ENCODE peak calls at places on chromosome 3, in eight cellular contexts. D is hippocampal formation, U is HEK293T, B is HFFc6, N is endothelial cell, R is progenitor cell of endocrine pancreas, S is AG09309, J is WERI-Rb-1. X is an unnamed sample.

GRCh38 chr3:126129408-126129891 is 45.5 kb upstream of the SLC41A3 start:
- DNase-seq in R (no peak), J (peak; percentile 5), N (no peak), D (no peak), B (peak; percentile 38), U (no peak), S (no peak), X (no peak)

GRCh38 chr3:161038725-161039124 is 66.4 kb downstream of the B3GALNT1 start:
- DNase-seq in N (no peak), R (no peak), B (no peak), D (no peak), S (no peak), U (no peak), J (no peak), X (no peak)

GRCh38 chr3:13022348-13023250 is 50.6 kb downstream of the IQSEC1 start:
- DNase-seq in N (no peak), R (no peak), J (peak; percentile 93), S (peak; percentile 23), B (peak; percentile 55), D (peak; percentile 27), U (no peak), X (no peak)

GRCh38 chr3:45966969-45967640 is 23.8 kb downstream of the CXCR6 start:
- DNase-seq in J (no peak), R (no peak), S (no peak), U (no peak), B (no peak), D (peak; percentile 65), N (no peak), X (no peak)

GRCh38 chr3:196966526-196967401 is 1.9 kb downstream of the PIGZ start:
- DNase-seq in D (no peak), R (no peak), J (no peak), B (no peak), S (no peak), N (no peak), U (no peak), X (no peak)

GRCh38 chr3:171548918-171549317 is 88.7 kb upstream of the TNIK start:
- DNase-seq in D (no peak), U (no peak), B (no peak), R (no peak), N (no peak), S (no peak), J (no peak), X (no peak)

GRCh38 chr3:34988296-34988695 is 651.0 kb upstream of the ARPP21 start:
- DNase-seq in R (no peak), D (no peak), U (no peak), S (no peak), B (no peak), N (no peak), J (no peak), X (no peak)

GRCh38 chr3:31448035-31448881 is 84.5 kb upstream of the STT3B start:
- DNase-seq in U (peak; percentile 22), J (peak; percentile 48), D (no peak), B (no peak), S (no peak), R (no peak), N (peak; percentile 14), X (peak; percentile 20)

GRCh38 chr3:71208273-71209095 is 375.0 kb downstream of the FOXP1 start:
- DNase-seq in J (no peak), B (no peak), U (no peak), N (no peak), D (no peak), R (peak; percentile 23), S (no peak), X (no peak)

GRCh38 chr3:11077466-11077865 is 76.8 kb upstream of the HRH1 start:
- DNase-seq in B (peak; percentile 41), N (no peak), R (no peak), S (peak; percentile 76), D (no peak), J (no peak), U (no peak), X (no peak)

GRCh38 chr3:56801151-56801596 is 575 bp downstream of the ARHGEF3 start:
- DNase-seq in R (no peak), J (no peak), D (no peak), U (no peak), S (no peak), B (no peak), N (peak; percentile 4), X (no peak)

GRCh38 chr3:192915306-192915705 is 2.4 kb downstream of the MB21D2 start:
- DNase-seq in U (peak; percentile 19), J (peak; percentile 45), R (no peak), B (peak; percentile 66), S (peak; percentile 38), N (peak; percentile 10), D (peak; percentile 16), X (no peak)

GRCh38 chr3:186757686-186758220 is 25.6 kb upstream of the EIF4A2 start:
- DNase-seq in D (no peak), N (no peak), U (no peak), S (no peak), B (no peak), R (no peak), J (peak; percentile 66), X (no peak)

GRCh38 chr3:137792633-137793271 is 28.6 kb downstream of the SOX14 start:
- DNase-seq in R (no peak), B (peak; percentile 47), N (peak; percentile 57), J (no peak), U (peak; percentile 71), D (peak; percentile 3), S (no peak), X (no peak)

GRCh38 chr3:26920579-26920978 is 298.0 kb downstream of the LRRC3B start:
- DNase-seq in B (no peak), J (no peak), N (no peak), U (no peak), D (no peak), R (no peak), S (no peak), X (peak; percentile 20)

GRCh38 chr3:5053021-5053831 is 68.9 kb upstream of the ARL8B start:
- DNase-seq in D (no peak), B (peak; percentile 68), N (no peak), S (peak; percentile 59), J (no peak), U (no peak), R (no peak), X (no peak)

GRCh38 chr3:58260733-58261132 is 23.1 kb downstream of the ABHD6 start:
- DNase-seq in B (peak; percentile 49), J (no peak), D (no peak), S (no peak), R (no peak), N (no peak), U (no peak), X (no peak)

GRCh38 chr3:9019244-9019961 is 56.1 kb upstream of the RAD18 start:
- DNase-seq in D (no peak), N (no peak), B (no peak), J (no peak), S (no peak), U (no peak), R (no peak), X (no peak)

GRCh38 chr3:99902091-99902490 is 84.4 kb downstream of the CMSS1 start:
- DNase-seq in B (no peak), R (no peak), S (no peak), J (no peak), D (no peak), N (no peak), U (no peak), X (no peak)

GRCh38 chr3:38397320-38397719 is 50.7 kb downstream of the XYLB start:
- DNase-seq in R (peak; percentile 77), U (no peak), N (peak; percentile 69), B (no peak), S (no peak), J (no peak), D (no peak), X (no peak)

GRCh38 chr3:193874512-193874911 is 261.4 kb upstream of the HES1 start:
- DNase-seq in J (no peak), R (no peak), D (no peak), N (no peak), B (no peak), U (no peak), S (no peak), X (no peak)

X was measured in iPS DF 19.7.